ENCODE peak calls at places on chromosomes 13 and 19, in eight cellular contexts. C is IMR-90; F is AG08396; Z is DMS153; P is iris pigment epithelial cell; R is activated CD8-positive, alpha-beta memory T cell treated with anti-CD3 and anti-CD28 coated beads, Interleukin-2, amount 50 U/mL, for 4 hours; H is activated T-helper 1 cell treated with anti-CD3 and anti-CD28 coated beads, Interleukin-12 subunit alpha, Interleukin-12 subunit beta, Interleukin-2, Interleukin-4 antibody, amounts not matched to agents 30 ng/mL and 10 ng/mL and 1 ng/mL, durations not matched to agents 14 hours and 24 hours and 36 hours; W is lung. Y is an unnamed sample.
A peak's percentile ranks its signal among the peaks of the same experiment; 100 is the strongest.

GRCh38 chr19:48481846-48482639 is 12.9 kb downstream of the CYTH2 start:
- DNase-seq in C (no peak), F (peak; percentile 59), Z (no peak), P (no peak), R (no peak), H (no peak), W (no peak), Y (no peak)

GRCh38 chr13:87128006-87128405 is 543.2 kb upstream of the SLITRK5 start:
- DNase-seq in C (peak; percentile 24), F (no peak), Z (no peak), P (peak; percentile 53), R (no peak), H (no peak), W (no peak), Y (no peak)

GRCh38 chr13:33125821-33126570 is 109.8 kb downstream of the KL start:
- DNase-seq in C (peak; percentile 97), F (peak; percentile 84), Z (peak; percentile 48), P (peak; percentile 99), R (no peak), H (no peak), W (peak; percentile 59), Y (no peak)

GRCh38 chr13:109101550-109102144 is 472.2 kb downstream of the MYO16 start:
- DNase-seq in C (no peak), F (no peak), Z (no peak), P (no peak), R (no peak), H (no peak), W (no peak), Y (no peak)

GRCh38 chr13:42594577-42595571 is 20.9 kb downstream of the TNFSF11 start:
- DNase-seq in C (peak; percentile 66), F (peak; percentile 79), Z (peak; percentile 33), P (peak; percentile 84), R (peak; percentile 44), H (peak; percentile 12), W (peak; percentile 60), Y (peak; percentile 57)

GRCh38 chr19:400976-401835 is 7.7 kb downstream of the C2CD4C start:
- DNase-seq in C (no peak), F (no peak), Z (no peak), P (no peak), R (peak; percentile 8), H (no peak), W (no peak), Y (no peak)

GRCh38 chr13:58953638-58954037 is 1210.1 kb downstream of the DIAPH3 start:
- DNase-seq in C (no peak), F (no peak), Z (peak; percentile 27), P (peak; percentile 6), R (no peak), H (no peak), W (no peak), Y (peak; percentile 16)

GRCh38 chr19:15191514-15191913 is 9.3 kb downstream of the NOTCH3 start:
- DNase-seq in C (no peak), F (no peak), Z (no peak), P (no peak), R (no peak), H (no peak), W (no peak), Y (no peak)

GRCh38 chr19:33291623-33292534 is 10.5 kb downstream of the CEBPA start:
- DNase-seq in C (no peak), F (no peak), Z (no peak), P (no peak), R (no peak), H (no peak), W (peak; percentile 71), Y (no peak)

GRCh38 chr13:33212396-33212795 is 73.2 kb downstream of the STARD13 start:
- DNase-seq in C (no peak), F (no peak), Z (no peak), P (no peak), R (no peak), H (no peak), W (no peak), Y (no peak)

GRCh38 chr13:44971656-44972595 is 17.3 kb downstream of the NUFIP1 start:
- DNase-seq in C (peak; percentile 68), F (no peak), Z (no peak), P (peak; percentile 45), R (no peak), H (no peak), W (no peak), Y (no peak)

GRCh38 chr13:19864018-19864338 is 529 bp upstream of the ZMYM5 start:
- DNase-seq in C (no peak), F (peak; percentile 68), Z (no peak), P (peak; percentile 85), R (peak; percentile 51), H (peak; percentile 51), W (peak; percentile 80), Y (no peak)